ENCODE peak calls at places on chromosomes 2 and 18, in ten cellular contexts. T is lower lobe of right lung; C is SJSA1; G is GM13977; Z is fibroblast of the aortic adventitia; F is GM03348; I is dermis microvascular lymphatic vessel endothelial cell; R is epithelial cell of prostate; W is stimulated activated CD4-positive, alpha-beta T cell treated with anti-CD3 and anti-CD28 coated beads, Interleukin-1b, Interleukin-23, amount 100 ng/mL, for 24 hours; L is T-helper 1 cell. J is an unnamed sample.

GRCh38 chr2:99430614-99431258 is 59.1 kb downstream of the REV1 start:
- DNase-seq in T (no peak), C (no peak), G (no peak), Z (peak), F (peak), I (no peak), R (no peak), W (no peak), L (no peak), J (no peak)

GRCh38 chr2:16624419-16624745 is 41.3 kb downstream of the CYRIA start:
- DNase-seq in T (no peak), C (no peak), G (no peak), Z (no peak), F (no peak), I (no peak), R (no peak), W (no peak), L (no peak), J (no peak)

GRCh38 chr18:21546423-21546822 is 54.1 kb downstream of the ESCO1 start:
- DNase-seq in T (no peak), C (no peak), G (no peak), Z (no peak), F (no peak), I (no peak), R (no peak), W (no peak), L (no peak), J (no peak)

GRCh38 chr2:18896106-18896505 is 306.7 kb upstream of the NT5C1B start:
- DNase-seq in T (no peak), C (no peak), G (no peak), Z (peak), F (peak), I (no peak), R (no peak), W (no peak), L (no peak), J (no peak)

GRCh38 chr2:238302076-238302475 is 13.7 kb upstream of the PER2 start:
- DNase-seq in T (no peak), C (no peak), G (no peak), Z (no peak), F (peak), I (peak), R (no peak), W (no peak), L (no peak), J (no peak)

GRCh38 chr2:60094450-60094929 is 459.0 kb downstream of the BCL11A start:
- DNase-seq in T (no peak), C (no peak), G (no peak), Z (no peak), F (no peak), I (no peak), R (no peak), W (no peak), L (no peak), J (no peak)

GRCh38 chr2:145752091-145752806 is 1232.3 kb upstream of the ZEB2 start:
- DNase-seq in T (peak), C (no peak), G (peak), Z (peak), F (peak), I (peak), R (no peak), W (no peak), L (peak), J (no peak)

GRCh38 chr2:12797815-12798214 is 81.1 kb downstream of the TRIB2 start:
- DNase-seq in T (no peak), C (no peak), G (no peak), Z (peak), F (peak), I (peak), R (peak), W (no peak), L (no peak), J (no peak)

GRCh38 chr2:99868260-99868659 is 274.1 kb downstream of the AFF3 start:
- DNase-seq in T (no peak), C (no peak), G (no peak), Z (no peak), F (no peak), I (no peak), R (no peak), W (no peak), L (no peak), J (no peak)

GRCh38 chr2:39871291-39871761 is 92.3 kb upstream of the THUMPD2 start:
- DNase-seq in T (no peak), C (peak), G (no peak), Z (peak), F (peak), I (peak), R (peak), W (no peak), L (no peak), J (no peak)

GRCh38 chr2:112150447-112150846 is 12.3 kb downstream of the FBLN7 start:
- DNase-seq in T (no peak), C (peak), G (no peak), Z (peak), F (peak), I (peak), R (peak), W (no peak), L (no peak), J (no peak)

GRCh38 chr2:205066081-205066480 is 520.8 kb downstream of the PARD3B start:
- DNase-seq in T (no peak), C (no peak), G (no peak), Z (no peak), F (no peak), I (no peak), R (no peak), W (no peak), L (no peak), J (no peak)

GRCh38 chr2:215425021-215425782 is 10.7 kb downstream of the FN1 start:
- DNase-seq in T (no peak), C (no peak), G (no peak), Z (peak), F (no peak), I (no peak), R (no peak), W (no peak), L (no peak), J (no peak)

J was measured in LNCaP clone FGC.